ENCODE peak calls at places on chromosomes 5 and 9, in eight cellular contexts. J, Z, L, K, R, C, E and W are unnamed samples.

GRCh38 chr5:125176005-125176390 is 429.6 kb upstream of the ZNF608 start:
- DNase-seq in L (no peak), C (no peak), R (no peak), K (no peak), E (no peak), Z (no peak), J (no peak), W (no peak)

GRCh38 chr9:69674741-69675438 is 2.7 kb upstream of the APBA1 start:
- DNase-seq in Z (no peak), K (no peak), R (no peak), C (peak), J (peak), L (no peak), E (no peak), W (no peak)

GRCh38 chr9:12774861-12775367 is at the start of gene LURAP1L:
- DNase-seq in R (peak), Z (peak), L (no peak), E (peak), C (peak), K (peak), J (peak), W (peak)

GRCh38 chr5:141001466-141001853 is 35.2 kb downstream of the PCDHAC2 start:
- DNase-seq in C (no peak), L (no peak), E (peak), J (peak), R (peak), Z (peak), K (no peak), W (no peak)

GRCh38 chr9:136610426-136610825 is 52.3 kb upstream of the EGFL7 start:
- DNase-seq in K (no peak), R (no peak), J (no peak), Z (no peak), C (no peak), E (peak), L (no peak), W (no peak)

GRCh38 chr9:89153187-89153586 is 25.4 kb downstream of the SHC3 start:
- DNase-seq in K (no peak), L (no peak), E (no peak), R (no peak), C (no peak), J (no peak), Z (no peak), W (no peak)

GRCh38 chr5:7436521-7436920 is 40.6 kb downstream of the ADCY2 start:
- DNase-seq in J (no peak), R (no peak), Z (no peak), K (no peak), E (no peak), C (no peak), L (no peak), W (no peak)

GRCh38 chr5:26700759-26701384 is 337.5 kb downstream of the CDH9 start:
- DNase-seq in L (no peak), C (no peak), E (peak), R (peak), K (no peak), J (peak), Z (no peak), W (no peak)

GRCh38 chr5:90233496-90233895 is 176.1 kb downstream of the CETN3 start:
- DNase-seq in R (no peak), C (no peak), K (no peak), Z (no peak), E (no peak), L (no peak), J (no peak), W (no peak)

GRCh38 chr9:94806307-94806893 is 79.9 kb downstream of the AOPEP start:
- DNase-seq in E (no peak), K (no peak), J (peak), C (no peak), R (no peak), L (no peak), Z (no peak), W (no peak)

GRCh38 chr5:52738095-52738506 is 49.6 kb upstream of the ITGA1 start:
- DNase-seq in E (no peak), Z (no peak), R (peak), L (no peak), J (peak), K (no peak), C (no peak), W (no peak)

GRCh38 chr9:34145165-34145564 is 18.7 kb upstream of the DCAF12 start:
- DNase-seq in R (no peak), K (no peak), E (no peak), C (no peak), J (no peak), L (no peak), Z (no peak), W (no peak)

GRCh38 chr5:14199902-14200301 is 56.8 kb downstream of the TRIO start:
- DNase-seq in L (no peak), K (no peak), C (no peak), R (no peak), E (no peak), Z (no peak), J (no peak), W (no peak)

GRCh38 chr9:38305616-38306015 is 86.9 kb upstream of the ALDH1B1 start:
- DNase-seq in C (no peak), Z (no peak), K (no peak), R (no peak), J (no peak), L (no peak), E (no peak), W (no peak)

GRCh38 chr5:174337276-174338203 is 292.0 kb downstream of the NSG2 start:
- DNase-seq in C (no peak), Z (no peak), E (peak), K (no peak), R (no peak), J (no peak), L (no peak), W (no peak)

GRCh38 chr9:136424750-136425362 is 14.4 kb downstream of the PMPCA start:
- DNase-seq in K (no peak), J (no peak), Z (no peak), R (no peak), L (no peak), C (no peak), E (no peak), W (no peak)

GRCh38 chr9:22079873-22080341 is 70.8 kb upstream of the CDKN2B start:
- DNase-seq in K (peak), E (no peak), C (peak), L (no peak), R (no peak), Z (no peak), J (peak), W (no peak)

GRCh38 chr5:178326054-178326715 is 93.6 kb upstream of the PHYKPL start:
- DNase-seq in J (no peak), C (peak), L (no peak), Z (no peak), K (no peak), R (no peak), E (no peak), W (no peak)

GRCh38 chr9:128733256-128733655 is 9.3 kb upstream of the ZDHHC12 start:
- DNase-seq in C (peak), R (peak), Z (peak), L (no peak), J (peak), E (peak), K (peak), W (peak)

GRCh38 chr5:168132186-168132585 is 159.3 kb upstream of the WWC1 start:
- DNase-seq in J (no peak), Z (no peak), L (no peak), R (no peak), E (no peak), C (no peak), K (no peak), W (no peak)

GRCh38 chr9:14004110-14004509 is 309.8 kb downstream of the NFIB start:
- DNase-seq in E (no peak), K (no peak), C (no peak), J (no peak), Z (no peak), R (no peak), L (no peak), W (no peak)

GRCh38 chr5:1796371-1797108 is 3.1 kb downstream of the MRPL36 start:
- DNase-seq in C (no peak), E (no peak), L (no peak), R (no peak), Z (no peak), J (no peak), K (no peak), W (peak)

GRCh38 chr5:1795931-1796330 is 3.7 kb downstream of the MRPL36 start:
- DNase-seq in C (no peak), K (no peak), Z (no peak), J (no peak), L (no peak), E (no peak), R (no peak), W (no peak)

GRCh38 chr5:1797855-1798254 is 1.8 kb downstream of the MRPL36 start:
- DNase-seq in C (no peak), K (no peak), Z (no peak), E (no peak), J (no peak), L (no peak), R (no peak), W (peak)

GRCh38 chr5:1795506-1795905 is 4.1 kb downstream of the MRPL36 start:
- DNase-seq in E (no peak), Z (no peak), K (no peak), C (no peak), R (no peak), L (no peak), J (no peak), W (peak)

GRCh38 chr5:1797109-1797800 is 2.4 kb downstream of the MRPL36 start:
- DNase-seq in L (no peak), J (no peak), E (no peak), C (no peak), K (no peak), Z (no peak), R (no peak), W (peak)
- H3K4me3 ChIP-seq in L (no peak), J (no peak), E (no peak), C (no peak), K (no peak), Z (no peak), R (no peak), W (no peak)

GRCh38 chr5:73303139-73304079 is 130.4 kb downstream of the TMEM174 start:
- DNase-seq in E (peak), C (peak), Z (no peak), J (no peak), R (no peak), L (no peak), K (no peak), W (no peak)
- H3K4me3 ChIP-seq in E (peak), C (no peak), Z (no peak), J (no peak), R (no peak), L (no peak), K (peak), W (no peak)

DNA sequence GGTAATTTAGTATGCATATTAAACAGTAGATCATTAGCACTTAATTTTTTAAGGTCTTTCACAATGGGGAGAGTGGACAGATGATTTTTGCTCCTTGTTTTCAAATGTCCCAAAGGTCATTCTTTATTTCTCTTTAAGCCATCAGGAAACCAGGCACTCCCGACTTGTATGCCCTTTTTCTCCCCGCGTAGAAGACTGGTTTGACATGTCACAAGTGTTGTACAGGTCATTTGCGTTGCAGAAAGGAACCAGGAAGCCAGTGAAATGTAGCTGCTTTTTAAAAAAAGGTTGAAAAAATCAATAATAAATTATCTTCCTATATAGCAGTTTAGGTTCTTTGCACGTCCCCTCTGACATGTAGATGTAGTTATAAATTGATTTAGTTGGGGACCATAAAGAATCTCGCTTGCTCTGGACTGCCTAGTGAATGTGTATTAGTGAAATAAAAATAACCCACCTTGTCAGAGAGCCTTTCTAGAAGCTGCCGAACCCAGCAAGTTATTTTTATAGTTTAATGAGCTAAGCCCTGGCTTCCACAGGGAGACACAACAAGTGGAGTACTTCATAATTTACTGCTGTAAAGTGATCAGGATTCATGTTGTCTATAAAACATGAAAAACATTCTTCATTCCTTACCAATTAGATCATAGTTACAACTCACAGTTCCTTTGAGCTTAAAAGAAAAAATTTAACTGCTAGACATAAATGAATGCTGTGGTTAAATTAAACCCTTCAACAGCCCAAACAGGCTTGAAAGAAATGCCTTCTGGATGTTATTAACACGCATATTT is 404.5 kb downstream of the CSNK1G3 start:
- DNase-seq in R (peak), C (peak), L (no peak), E (no peak), Z (no peak), J (peak), K (no peak), W (no peak)
- H3K4me3 ChIP-seq in R (peak), C (no peak), L (no peak), E (no peak), Z (no peak), J (no peak), K (no peak), W (no peak)

GRCh38 chr9:4666042-4666699 is at the start of gene SPATA6L:
- DNase-seq in C (peak), L (no peak), Z (peak), J (peak), R (peak), E (peak), K (no peak), W (peak)

GRCh38 chr9:4662989-4663792 is 1.1 kb downstream of the PLPP6 start:
- DNase-seq in C (no peak), Z (no peak), R (no peak), L (no peak), K (no peak), J (no peak), E (no peak), W (no peak)

GRCh38 chr9:4667681-4668080 is 1.4 kb upstream of the SPATA6L start:
- DNase-seq in Z (no peak), R (no peak), J (no peak), E (no peak), K (no peak), L (no peak), C (no peak), W (no peak)

GRCh38 chr9:4663956-4664355 is 1.9 kb downstream of the PLPP6 start:
- DNase-seq in L (no peak), J (no peak), R (no peak), Z (no peak), E (no peak), C (no peak), K (no peak), W (no peak)

GRCh38 chr9:4665357-4665756 is 923 bp downstream of the SPATA6L start:
- DNase-seq in J (peak), C (peak), E (no peak), R (no peak), K (no peak), L (no peak), Z (no peak), W (no peak)
- H3K4me3 ChIP-seq in J (peak), C (no peak), E (no peak), R (no peak), K (no peak), L (no peak), Z (peak), W (peak)

DNA sequence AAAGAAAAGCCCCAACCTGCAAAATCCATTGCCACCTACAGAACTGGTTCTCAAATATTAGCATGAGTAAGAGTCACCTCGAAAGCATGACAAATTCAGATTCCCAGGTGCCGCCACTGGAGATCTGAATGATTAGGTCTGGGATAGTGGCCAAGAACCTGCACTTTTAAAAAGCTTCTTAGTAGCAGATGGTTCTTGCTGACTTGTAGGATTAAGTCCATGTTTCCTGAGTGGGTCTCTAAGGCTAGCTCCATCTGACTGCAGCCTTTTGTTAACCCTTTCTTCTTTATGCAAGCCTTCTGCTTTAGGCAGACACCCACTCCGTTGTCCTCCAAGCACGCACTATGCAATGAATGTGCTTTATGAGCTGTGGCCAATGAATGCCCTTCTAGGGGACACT is 178.5 kb upstream of the CDH18 start:
- DNase-seq in R (peak), L (no peak), Z (no peak), K (no peak), E (no peak), C (no peak), J (peak), W (no peak)
- H3K4me3 ChIP-seq in R (no peak), L (no peak), Z (no peak), K (no peak), E (no peak), C (no peak), J (no peak), W (no peak)

DNA sequence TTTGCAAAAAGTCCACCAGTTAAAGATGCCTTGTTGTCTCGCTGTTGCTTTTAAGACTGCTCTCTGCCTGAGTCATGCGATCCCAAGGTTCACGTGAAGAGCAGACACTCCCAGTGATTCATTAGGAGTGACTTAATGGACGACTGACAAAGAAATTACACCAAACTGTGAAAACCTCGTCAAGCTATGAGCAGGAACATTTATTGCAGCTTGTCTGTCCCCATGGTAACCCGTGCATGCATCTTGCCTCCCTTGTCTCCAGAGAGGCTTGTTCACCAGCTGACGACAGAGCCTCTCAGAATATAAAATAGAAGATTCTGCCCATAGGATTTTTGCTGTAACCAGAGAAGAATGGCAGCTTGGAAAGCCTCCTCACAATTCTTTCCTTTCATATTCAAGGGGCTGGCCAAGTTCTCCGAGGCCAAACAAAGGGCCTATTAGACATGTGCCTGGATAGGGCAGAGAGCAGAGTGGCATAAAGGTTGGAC is 352.7 kb downstream of the SPOCK1 start:
- DNase-seq in Z (peak), C (peak), E (no peak), K (peak), J (peak), L (no peak), R (peak), W (no peak)
- H3K4me3 ChIP-seq in Z (peak), C (no peak), E (no peak), K (no peak), J (no peak), L (no peak), R (no peak), W (no peak)

GRCh38 chr9:84137968-84138367 is 157.4 kb downstream of the RMI1 start:
- DNase-seq in Z (no peak), R (no peak), K (no peak), C (peak), E (no peak), L (no peak), J (peak), W (no peak)

GRCh38 chr9:84139296-84140100 is 158.9 kb downstream of the RMI1 start:
- DNase-seq in E (no peak), C (peak), J (peak), K (peak), L (no peak), R (peak), Z (no peak), W (no peak)

GRCh38 chr9:84141762-84142370 is 161.3 kb downstream of the RMI1 start:
- DNase-seq in K (no peak), E (peak), J (no peak), Z (no peak), R (no peak), L (no peak), C (no peak), W (no peak)

GRCh38 chr9:84138543-84138942 is 157.9 kb downstream of the RMI1 start:
- DNase-seq in K (no peak), J (no peak), E (no peak), C (no peak), Z (no peak), R (no peak), L (no peak), W (no peak)

DNA sequence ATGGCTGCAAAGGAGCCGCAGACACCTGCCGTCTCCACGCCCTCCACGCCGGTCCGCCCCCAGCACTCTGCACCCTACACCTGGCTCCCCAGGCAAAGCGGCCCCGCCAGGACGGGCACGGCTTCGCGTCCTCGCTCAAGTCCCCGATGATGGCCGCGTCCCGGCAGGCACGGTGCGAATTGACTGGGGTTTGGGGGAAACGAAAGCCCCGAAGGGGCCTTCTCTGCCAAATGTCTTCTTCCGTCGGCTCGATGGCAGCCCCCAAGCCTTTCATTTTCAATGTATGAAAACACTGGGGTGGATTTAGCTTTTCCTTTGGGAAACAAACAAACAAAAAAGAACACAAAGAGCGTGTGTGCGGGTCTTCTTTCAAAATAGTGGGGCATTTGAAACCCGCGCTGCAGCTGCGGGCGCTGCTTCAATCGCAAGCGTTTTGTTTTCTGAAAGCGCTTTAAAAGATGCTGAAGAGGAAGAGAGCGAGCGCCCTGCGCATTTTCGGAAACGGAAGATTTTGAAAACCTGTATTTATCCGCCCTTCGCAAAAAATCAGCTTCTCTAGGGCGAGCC is 160.0 kb downstream of the RMI1 start:
- DNase-seq in L (no peak), E (peak), Z (no peak), K (no peak), C (peak), J (no peak), R (no peak), W (peak)
- H3K4me3 ChIP-seq in L (peak), E (peak), Z (peak), K (peak), C (peak), J (peak), R (no peak), W (peak)